ENCODE peak calls at places on chromosomes 11 and 22, in eight cellular contexts. Z is CD8-positive, alpha-beta T cell; U is lower lobe of right lung; C is pancreas; E is heart left ventricle; X is retinal pigment epithelial cell; P is endodermal cell; V is A549. S is an unnamed sample.

GRCh38 chr11:126231725-126232459 is 20.3 kb downstream of the FAM118B start:
- DNase-seq in C (no peak), P (no peak), V (no peak), U (no peak), Z (no peak), X (peak; percentile 84), E (no peak), S (no peak)

GRCh38 chr11:108122166-108122628 is 830 bp downstream of the ACAT1 start:
- DNase-seq in X (no peak), Z (no peak), V (no peak), U (no peak), E (no peak), C (no peak), P (no peak), S (no peak)

GRCh38 chr22:22520667-22521602 is 865 bp upstream of the ZNF280A start:
- DNase-seq in E (no peak), P (no peak), U (no peak), Z (no peak), V (no peak), X (peak; percentile 9), C (no peak), S (no peak)

GRCh38 chr11:117459979-117460300 is 132.3 kb downstream of the CEP164 start:
- DNase-seq in E (no peak), P (no peak), X (peak; percentile 57), U (no peak), C (no peak), Z (no peak), V (no peak), S (no peak)

GRCh38 chr11:74011360-74012071 is 2.6 kb upstream of the UCP3 start:
- DNase-seq in C (no peak), V (no peak), U (no peak), E (no peak), P (no peak), Z (no peak), X (no peak), S (peak; percentile 67)

GRCh38 chr11:96074551-96075309 is 150.8 kb upstream of the MTMR2 start:
- DNase-seq in V (no peak), U (no peak), C (no peak), X (no peak), P (no peak), Z (no peak), E (no peak), S (peak; percentile 16)

GRCh38 chr11:121249039-121249663 is 43.4 kb upstream of the SC5D start:
- DNase-seq in Z (no peak), P (peak; percentile 53), C (no peak), U (no peak), X (peak; percentile 68), V (peak; percentile 31), E (no peak), S (peak; percentile 73)

GRCh38 chr11:68017858-68018729 is 8.0 kb downstream of the ALDH3B1 start:
- DNase-seq in E (no peak), C (peak; percentile 49), P (no peak), U (no peak), X (no peak), V (no peak), Z (no peak), S (no peak)

GRCh38 chr22:47173535-47174021 is 411.1 kb downstream of the TBC1D22A start:
- DNase-seq in X (no peak), P (peak; percentile 31), V (no peak), C (no peak), E (no peak), Z (no peak), U (no peak), S (no peak)

GRCh38 chr11:111327908-111328624 is 29.7 kb downstream of the POU2AF3 start:
- DNase-seq in E (peak; percentile 49), C (peak; percentile 92), P (peak; percentile 57), V (no peak), U (peak; percentile 88), X (no peak), Z (no peak), S (no peak)
- TF ChIP-seq CTCF in E (no peak), C (no peak), P (no peak), V (no peak), U (no peak), X (no peak), Z (no peak), S (no peak)

GRCh38 chr22:17982572-17983141 is 41.7 kb downstream of the MICAL3 start:
- DNase-seq in U (no peak), V (no peak), P (no peak), X (no peak), E (no peak), Z (no peak), C (no peak), S (no peak)
- TF ChIP-seq CTCF in U (no peak), V (no peak), P (no peak), X (no peak), E (no peak), Z (no peak), C (no peak), S (no peak)

GRCh38 chr11:118901494-118902335 is 18.0 kb downstream of the CXCR5 start:
- DNase-seq in Z (no peak), C (peak; percentile 72), X (no peak), P (no peak), U (no peak), V (no peak), E (no peak), S (no peak)
- TF ChIP-seq CTCF in Z (no peak), C (no peak), X (peak; percentile 31), P (peak; percentile 24), U (peak; percentile 15), V (peak; percentile 12), E (no peak), S (peak; percentile 2)

GRCh38 chr22:35811670-35812069 is 94.0 kb downstream of the APOL5 start:
- DNase-seq in X (no peak), Z (no peak), C (no peak), P (no peak), V (no peak), E (no peak), U (no peak), S (no peak)

GRCh38 chr22:35809816-35810215 is 92.1 kb downstream of the APOL5 start:
- DNase-seq in E (no peak), V (no peak), X (no peak), P (no peak), U (no peak), C (no peak), Z (no peak), S (no peak)

GRCh38 chr22:35808377-35808776 is 90.7 kb downstream of the APOL5 start:
- DNase-seq in V (no peak), X (no peak), U (no peak), E (no peak), P (no peak), C (no peak), Z (no peak), S (no peak)

DNA sequence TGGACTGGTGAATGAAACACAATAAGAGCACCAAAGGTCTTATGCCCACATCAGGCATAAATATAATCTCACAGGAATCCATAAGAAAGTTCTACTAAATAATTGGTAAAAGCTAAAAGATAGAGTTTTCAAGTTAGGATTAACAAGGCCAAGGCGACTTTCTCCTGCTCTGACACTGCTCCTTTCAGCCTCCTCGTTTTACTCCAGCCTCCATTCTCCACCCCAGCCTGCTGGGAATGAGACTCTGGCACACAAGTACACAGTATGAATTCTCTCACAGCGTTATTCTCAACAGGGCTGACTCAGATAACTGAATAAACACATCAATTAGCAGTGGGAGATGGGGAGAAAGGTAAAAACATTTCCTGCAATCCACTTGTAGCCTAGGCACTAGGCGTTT is 94.9 kb downstream of the APOL5 start:
- DNase-seq in Z (no peak), P (no peak), E (no peak), V (no peak), C (no peak), X (no peak), U (no peak), S (no peak)
- TF ChIP-seq CTCF in Z (no peak), P (no peak), E (no peak), V (no peak), C (no peak), X (no peak), U (no peak), S (no peak)

DNA sequence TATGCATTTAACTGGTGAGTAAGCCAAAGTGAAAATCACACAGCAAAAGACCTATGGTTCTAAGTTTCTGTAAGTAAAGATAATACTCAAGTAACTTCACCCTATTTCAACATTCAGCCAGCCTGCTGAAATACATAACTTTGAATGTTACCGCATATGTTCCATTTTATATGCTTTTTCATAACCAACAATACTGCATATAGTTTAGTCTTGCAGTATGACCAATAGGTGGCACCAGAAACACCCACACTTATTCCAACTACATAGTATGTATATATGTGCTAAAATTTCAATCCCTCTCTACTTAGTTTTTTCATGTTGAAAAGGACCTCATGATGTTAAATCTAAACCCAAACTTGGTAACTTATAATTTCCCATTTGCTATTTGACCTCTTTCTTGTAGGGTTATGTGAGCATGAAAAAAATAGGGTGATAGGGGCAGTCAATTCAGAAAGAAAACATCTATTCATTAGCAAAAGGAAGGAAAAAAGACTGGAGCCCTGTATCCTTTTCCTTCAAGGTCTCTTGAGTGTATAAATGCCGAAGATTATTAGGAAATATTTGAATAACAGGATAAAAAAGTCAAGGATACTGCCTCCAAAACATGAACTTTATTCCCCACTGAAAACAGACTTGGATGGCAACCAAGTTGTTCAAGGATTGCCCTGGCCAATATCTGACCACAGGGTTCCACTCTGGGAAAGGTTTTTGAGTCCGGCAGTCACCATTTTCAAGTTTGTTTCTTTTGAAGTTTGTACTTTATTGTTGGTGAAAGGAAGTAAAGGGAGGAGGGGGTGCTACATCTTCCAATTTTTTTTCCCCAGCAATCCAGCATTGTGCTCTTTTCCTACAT is 23.8 kb upstream of the FZD4 start:
- DNase-seq in U (no peak), Z (no peak), V (peak; percentile 38), X (no peak), E (no peak), C (no peak), P (no peak), S (peak; percentile 41)
- TF ChIP-seq CTCF in U (peak; percentile 63), Z (peak; percentile 71), V (peak; percentile 69), X (peak; percentile 74), E (peak; percentile 40), C (no peak), P (peak; percentile 81), S (peak; percentile 64)

GRCh38 chr11:47179655-47179991 is 2.9 kb upstream of the ARFGAP2 start:
- DNase-seq in X (no peak), V (peak; percentile 78), P (peak; percentile 86), C (no peak), Z (no peak), U (no peak), E (no peak), S (peak; percentile 81)
- TF ChIP-seq CTCF in X (peak; percentile 75), V (peak; percentile 47), P (peak; percentile 81), C (no peak), Z (no peak), U (peak; percentile 43), E (peak; percentile 25), S (peak; percentile 68)

DNA sequence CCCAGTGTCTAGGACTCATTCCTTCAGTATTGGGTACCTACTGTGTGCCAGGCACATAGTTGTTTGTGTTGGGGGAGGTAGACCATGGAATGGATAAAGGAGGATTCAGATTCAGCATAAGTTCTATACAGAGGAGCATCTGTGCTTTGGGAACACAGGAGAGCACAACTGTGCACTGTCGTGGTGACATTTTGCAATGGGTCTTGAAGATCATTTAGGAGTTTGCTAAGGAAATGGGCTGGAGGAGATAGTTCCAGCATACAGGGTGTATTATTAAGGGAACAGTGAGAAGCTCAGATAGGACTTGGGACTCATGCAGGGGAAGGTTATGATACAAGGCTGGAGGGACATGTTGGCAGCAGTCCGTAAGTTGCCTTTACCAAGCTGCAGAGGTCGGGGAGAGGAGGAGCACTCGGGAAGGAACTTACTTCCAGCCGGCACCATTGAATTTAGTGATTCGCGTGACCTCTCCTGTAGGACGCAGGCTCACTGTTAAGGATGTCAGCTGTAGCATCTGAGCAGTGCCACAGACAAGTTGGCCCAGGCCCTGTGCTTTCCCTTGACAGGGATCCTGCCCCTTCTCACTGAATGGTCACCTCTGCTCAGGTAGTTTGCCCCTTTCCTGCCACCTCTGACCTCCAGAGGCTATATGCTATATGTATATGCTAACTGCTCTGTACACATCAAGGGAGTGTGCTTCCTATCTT is 25.6 kb downstream of the TREH start:
- DNase-seq in X (no peak), Z (no peak), U (no peak), P (no peak), E (peak; percentile 22), C (no peak), V (no peak), S (no peak)
- TF ChIP-seq CTCF in X (no peak), Z (no peak), U (no peak), P (no peak), E (no peak), C (no peak), V (no peak), S (no peak)

S was measured in GM13977.